ENCODE peak calls at places on chromosomes 7 and 10, in four cellular contexts. A, T, F and L are unnamed samples.

GRCh38 chr7:90771281-90771680 is 175.2 kb downstream of the CDK14 start:
- DNase-seq in F (peak), A (no peak), T (no peak), L (no peak)

GRCh38 chr10:103911021-103911459 is 6.9 kb downstream of the STN1 start:
- DNase-seq in T (no peak), A (no peak), F (no peak), L (no peak)

GRCh38 chr7:106423111-106423510 is 138.3 kb upstream of the NAMPT start:
- DNase-seq in F (no peak), A (no peak), T (no peak), L (no peak)

GRCh38 chr10:42875792-42876191 is 93.2 kb downstream of the BMS1 start:
- DNase-seq in A (no peak), F (peak), T (no peak), L (no peak)

GRCh38 chr7:98722402-98722801 is 105.3 kb downstream of the NPTX2 start:
- DNase-seq in A (no peak), F (no peak), T (no peak), L (no peak)

GRCh38 chr10:6270951-6271350 is 68.2 kb downstream of the PFKFB3 start:
- DNase-seq in A (no peak), T (no peak), F (no peak), L (no peak)

GRCh38 chr7:94160719-94161435 is 156.7 kb upstream of the BET1 start:
- DNase-seq in T (no peak), F (no peak), A (no peak), L (peak)

GRCh38 chr7:32518534-32519140 is 23.3 kb downstream of the AVL9 start:
- DNase-seq in T (no peak), F (peak), A (peak), L (peak)

GRCh38 chr10:18618995-18619394 is 32.4 kb downstream of the NSUN6 start:
- DNase-seq in T (no peak), F (no peak), A (no peak), L (no peak)

GRCh38 chr10:5684971-5685763 is 529 bp downstream of the TASOR2 start:
- DNase-seq in A (peak), T (no peak), F (peak), L (peak)

GRCh38 chr7:1938788-1939433 is 268.8 kb downstream of the ELFN1 start:
- DNase-seq in F (no peak), A (no peak), T (no peak), L (no peak)

GRCh38 chr7:2314209-2314955 is at the start of gene SNX8:
- DNase-seq in A (peak), F (peak), T (peak), L (peak)

GRCh38 chr10:132396495-132397035 is 435 bp upstream of the PWWP2B start:
- DNase-seq in A (no peak), T (no peak), F (peak), L (peak)

GRCh38 chr7:84159435-84159834 is 35.2 kb downstream of the SEMA3A start:
- DNase-seq in F (no peak), A (no peak), T (no peak), L (no peak)